ENCODE peak calls at places on chromosomes 6 and 20, in five cellular contexts. One of them, this sample, is unnamed.

GRCh38 chr20:47318596-47319516 is 37.6 kb downstream of the ZMYND8 start:
- DNase-seq in DMS 273 treated with DMSO at 0.1 percent for 48 hours: no peak
- DNase-seq in nucleus accumbens: peak
- DNase-seq in activated gamma-delta T cell treated with Interleukin-2 at 50 U/mL for 16 hours: no peak
- DNase-seq in effector memory CD8-positive, alpha-beta T cell: no peak
- DNase-seq in this sample: no peak

GRCh38 chr6:165818200-165818599 is 155.2 kb upstream of the PDE10A start:
- DNase-seq in DMS 273 treated with DMSO at 0.1 percent for 48 hours: no peak
- DNase-seq in nucleus accumbens: no peak
- DNase-seq in activated gamma-delta T cell treated with Interleukin-2 at 50 U/mL for 16 hours: no peak
- DNase-seq in effector memory CD8-positive, alpha-beta T cell: no peak
- DNase-seq in this sample: no peak

GRCh38 chr20:35226775-35227681 is 538 bp downstream of the MMP24 start:
- DNase-seq in DMS 273 treated with DMSO at 0.1 percent for 48 hours: no peak
- DNase-seq in nucleus accumbens: peak
- DNase-seq in activated gamma-delta T cell treated with Interleukin-2 at 50 U/mL for 16 hours: peak
- DNase-seq in effector memory CD8-positive, alpha-beta T cell: peak
- DNase-seq in this sample: peak

GRCh38 chr6:36683656-36684446 is 5.3 kb downstream of the CDKN1A start:
- DNase-seq in DMS 273 treated with DMSO at 0.1 percent for 48 hours: no peak
- DNase-seq in nucleus accumbens: no peak
- DNase-seq in activated gamma-delta T cell treated with Interleukin-2 at 50 U/mL for 16 hours: no peak
- DNase-seq in effector memory CD8-positive, alpha-beta T cell: no peak
- DNase-seq in this sample: no peak

GRCh38 chr6:161418458-161418945 is 144.6 kb upstream of the AGPAT4 start:
- DNase-seq in DMS 273 treated with DMSO at 0.1 percent for 48 hours: peak
- DNase-seq in nucleus accumbens: peak
- DNase-seq in activated gamma-delta T cell treated with Interleukin-2 at 50 U/mL for 16 hours: peak
- DNase-seq in effector memory CD8-positive, alpha-beta T cell: peak
- DNase-seq in this sample: peak

GRCh38 chr20:59515013-59515905 is 89.1 kb upstream of the PHACTR3 start:
- DNase-seq in DMS 273 treated with DMSO at 0.1 percent for 48 hours: peak
- DNase-seq in nucleus accumbens: peak
- DNase-seq in activated gamma-delta T cell treated with Interleukin-2 at 50 U/mL for 16 hours: no peak
- DNase-seq in effector memory CD8-positive, alpha-beta T cell: no peak
- DNase-seq in this sample: peak

GRCh38 chr6:108250240-108250866 is 10.5 kb downstream of the SNX3 start:
- DNase-seq in DMS 273 treated with DMSO at 0.1 percent for 48 hours: no peak
- DNase-seq in nucleus accumbens: no peak
- DNase-seq in activated gamma-delta T cell treated with Interleukin-2 at 50 U/mL for 16 hours: no peak
- DNase-seq in effector memory CD8-positive, alpha-beta T cell: no peak
- DNase-seq in this sample: no peak

GRCh38 chr20:3777381-3777725 is 3.9 kb downstream of the SPEF1 start:
- DNase-seq in DMS 273 treated with DMSO at 0.1 percent for 48 hours: no peak
- DNase-seq in nucleus accumbens: no peak
- DNase-seq in activated gamma-delta T cell treated with Interleukin-2 at 50 U/mL for 16 hours: no peak
- DNase-seq in effector memory CD8-positive, alpha-beta T cell: no peak
- DNase-seq in this sample: no peak

GRCh38 chr6:163327936-163328335 is 86.6 kb upstream of the QKI start:
- DNase-seq in DMS 273 treated with DMSO at 0.1 percent for 48 hours: no peak
- DNase-seq in nucleus accumbens: no peak
- DNase-seq in activated gamma-delta T cell treated with Interleukin-2 at 50 U/mL for 16 hours: no peak
- DNase-seq in effector memory CD8-positive, alpha-beta T cell: no peak
- DNase-seq in this sample: no peak

GRCh38 chr6:36642913-36643817 is 35.3 kb upstream of the CDKN1A start:
- DNase-seq in DMS 273 treated with DMSO at 0.1 percent for 48 hours: peak
- DNase-seq in nucleus accumbens: no peak
- DNase-seq in activated gamma-delta T cell treated with Interleukin-2 at 50 U/mL for 16 hours: no peak
- DNase-seq in effector memory CD8-positive, alpha-beta T cell: no peak
- DNase-seq in this sample: peak

GRCh38 chr6:3061501-3061941 is 6.8 kb upstream of the RIPK1 start:
- DNase-seq in DMS 273 treated with DMSO at 0.1 percent for 48 hours: no peak
- DNase-seq in nucleus accumbens: no peak
- DNase-seq in activated gamma-delta T cell treated with Interleukin-2 at 50 U/mL for 16 hours: no peak
- DNase-seq in effector memory CD8-positive, alpha-beta T cell: no peak
- DNase-seq in this sample: no peak

GRCh38 chr6:42564496-42564890 is 664 bp downstream of the UBR2 start:
- DNase-seq in DMS 273 treated with DMSO at 0.1 percent for 48 hours: peak
- DNase-seq in nucleus accumbens: no peak
- DNase-seq in activated gamma-delta T cell treated with Interleukin-2 at 50 U/mL for 16 hours: no peak
- DNase-seq in effector memory CD8-positive, alpha-beta T cell: no peak
- DNase-seq in this sample: peak

GRCh38 chr6:22079788-22080187 is 217.0 kb downstream of the PRL start:
- DNase-seq in DMS 273 treated with DMSO at 0.1 percent for 48 hours: no peak
- DNase-seq in nucleus accumbens: no peak
- DNase-seq in activated gamma-delta T cell treated with Interleukin-2 at 50 U/mL for 16 hours: no peak
- DNase-seq in effector memory CD8-positive, alpha-beta T cell: no peak
- DNase-seq in this sample: no peak

GRCh38 chr6:22447191-22447590 is 122.2 kb upstream of the HDGFL1 start:
- DNase-seq in DMS 273 treated with DMSO at 0.1 percent for 48 hours: no peak
- DNase-seq in nucleus accumbens: no peak
- DNase-seq in activated gamma-delta T cell treated with Interleukin-2 at 50 U/mL for 16 hours: no peak
- DNase-seq in effector memory CD8-positive, alpha-beta T cell: no peak
- DNase-seq in this sample: no peak

GRCh38 chr20:23668477-23668951 is 20.3 kb downstream of the CST4 start:
- DNase-seq in DMS 273 treated with DMSO at 0.1 percent for 48 hours: peak
- DNase-seq in nucleus accumbens: peak
- DNase-seq in activated gamma-delta T cell treated with Interleukin-2 at 50 U/mL for 16 hours: peak
- DNase-seq in effector memory CD8-positive, alpha-beta T cell: peak
- DNase-seq in this sample: peak

GRCh38 chr6:73640179-73640750 is 13.5 kb downstream of the SLC17A5 start:
- DNase-seq in DMS 273 treated with DMSO at 0.1 percent for 48 hours: no peak
- DNase-seq in nucleus accumbens: no peak
- DNase-seq in activated gamma-delta T cell treated with Interleukin-2 at 50 U/mL for 16 hours: no peak
- DNase-seq in effector memory CD8-positive, alpha-beta T cell: no peak
- DNase-seq in this sample: no peak

GRCh38 chr6:142521791-142522190 is 220.0 kb downstream of the ADGRG6 start:
- DNase-seq in DMS 273 treated with DMSO at 0.1 percent for 48 hours: no peak
- DNase-seq in nucleus accumbens: no peak
- DNase-seq in activated gamma-delta T cell treated with Interleukin-2 at 50 U/mL for 16 hours: no peak
- DNase-seq in effector memory CD8-positive, alpha-beta T cell: no peak
- DNase-seq in this sample: no peak

GRCh38 chr20:54040528-54040927 is 29.9 kb downstream of the BCAS1 start:
- DNase-seq in DMS 273 treated with DMSO at 0.1 percent for 48 hours: no peak
- DNase-seq in nucleus accumbens: no peak
- DNase-seq in activated gamma-delta T cell treated with Interleukin-2 at 50 U/mL for 16 hours: no peak
- DNase-seq in effector memory CD8-positive, alpha-beta T cell: no peak
- DNase-seq in this sample: no peak

GRCh38 chr6:104699598-104700329 is 160.0 kb downstream of the HACE1 start:
- DNase-seq in DMS 273 treated with DMSO at 0.1 percent for 48 hours: no peak
- DNase-seq in nucleus accumbens: no peak
- DNase-seq in activated gamma-delta T cell treated with Interleukin-2 at 50 U/mL for 16 hours: no peak
- DNase-seq in effector memory CD8-positive, alpha-beta T cell: no peak
- DNase-seq in this sample: no peak

GRCh38 chr20:53738039-53738944 is 144.7 kb upstream of the ZNF217 start:
- DNase-seq in DMS 273 treated with DMSO at 0.1 percent for 48 hours: peak
- DNase-seq in nucleus accumbens: peak
- DNase-seq in activated gamma-delta T cell treated with Interleukin-2 at 50 U/mL for 16 hours: no peak
- DNase-seq in effector memory CD8-positive, alpha-beta T cell: no peak
- DNase-seq in this sample: peak

GRCh38 chr6:129447166-129447565 is 262.8 kb downstream of the ARHGAP18 start:
- DNase-seq in DMS 273 treated with DMSO at 0.1 percent for 48 hours: no peak
- DNase-seq in nucleus accumbens: no peak
- DNase-seq in activated gamma-delta T cell treated with Interleukin-2 at 50 U/mL for 16 hours: no peak
- DNase-seq in effector memory CD8-positive, alpha-beta T cell: no peak
- DNase-seq in this sample: no peak

GRCh38 chr20:23534801-23535593 is 33.3 kb downstream of the CST9L start:
- DNase-seq in DMS 273 treated with DMSO at 0.1 percent for 48 hours: no peak
- DNase-seq in nucleus accumbens: no peak
- DNase-seq in activated gamma-delta T cell treated with Interleukin-2 at 50 U/mL for 16 hours: no peak
- DNase-seq in effector memory CD8-positive, alpha-beta T cell: no peak
- DNase-seq in this sample: no peak

GRCh38 chr6:119533603-119534279 is 184.2 kb upstream of the MAN1A1 start:
- DNase-seq in DMS 273 treated with DMSO at 0.1 percent for 48 hours: no peak
- DNase-seq in nucleus accumbens: no peak
- DNase-seq in activated gamma-delta T cell treated with Interleukin-2 at 50 U/mL for 16 hours: no peak
- DNase-seq in effector memory CD8-positive, alpha-beta T cell: no peak
- DNase-seq in this sample: peak

GRCh38 chr6:158072083-158072721 is 90.5 kb downstream of the SYNJ2 start:
- DNase-seq in DMS 273 treated with DMSO at 0.1 percent for 48 hours: no peak
- DNase-seq in nucleus accumbens: peak
- DNase-seq in activated gamma-delta T cell treated with Interleukin-2 at 50 U/mL for 16 hours: peak
- DNase-seq in effector memory CD8-positive, alpha-beta T cell: peak
- DNase-seq in this sample: peak

GRCh38 chr6:154383273-154383672 is 26.7 kb upstream of the IPCEF1 start:
- DNase-seq in DMS 273 treated with DMSO at 0.1 percent for 48 hours: no peak
- DNase-seq in nucleus accumbens: no peak
- DNase-seq in activated gamma-delta T cell treated with Interleukin-2 at 50 U/mL for 16 hours: no peak
- DNase-seq in effector memory CD8-positive, alpha-beta T cell: no peak
- DNase-seq in this sample: no peak

GRCh38 chr20:22890605-22891300 is 144.4 kb upstream of the SSTR4 start:
- DNase-seq in DMS 273 treated with DMSO at 0.1 percent for 48 hours: no peak
- DNase-seq in nucleus accumbens: no peak
- DNase-seq in activated gamma-delta T cell treated with Interleukin-2 at 50 U/mL for 16 hours: no peak
- DNase-seq in effector memory CD8-positive, alpha-beta T cell: no peak
- DNase-seq in this sample: no peak

GRCh38 chr20:22453244-22454080 is 130.9 kb downstream of the FOXA2 start:
- DNase-seq in DMS 273 treated with DMSO at 0.1 percent for 48 hours: no peak
- DNase-seq in nucleus accumbens: no peak
- DNase-seq in activated gamma-delta T cell treated with Interleukin-2 at 50 U/mL for 16 hours: no peak
- DNase-seq in effector memory CD8-positive, alpha-beta T cell: no peak
- DNase-seq in this sample: peak

GRCh38 chr6:162602759-162603158 is 124.8 kb downstream of the PRKN start:
- DNase-seq in DMS 273 treated with DMSO at 0.1 percent for 48 hours: no peak
- DNase-seq in nucleus accumbens: no peak
- DNase-seq in activated gamma-delta T cell treated with Interleukin-2 at 50 U/mL for 16 hours: no peak
- DNase-seq in effector memory CD8-positive, alpha-beta T cell: no peak
- DNase-seq in this sample: no peak

GRCh38 chr20:14673164-14673563 is 335.8 kb upstream of the FLRT3 start:
- DNase-seq in DMS 273 treated with DMSO at 0.1 percent for 48 hours: no peak
- DNase-seq in nucleus accumbens: no peak
- DNase-seq in activated gamma-delta T cell treated with Interleukin-2 at 50 U/mL for 16 hours: no peak
- DNase-seq in effector memory CD8-positive, alpha-beta T cell: no peak
- DNase-seq in this sample: peak

GRCh38 chr6:13407709-13408695 is 79.4 kb downstream of the GFOD1 start:
- DNase-seq in DMS 273 treated with DMSO at 0.1 percent for 48 hours: no peak
- DNase-seq in nucleus accumbens: no peak
- DNase-seq in activated gamma-delta T cell treated with Interleukin-2 at 50 U/mL for 16 hours: no peak
- DNase-seq in effector memory CD8-positive, alpha-beta T cell: no peak
- DNase-seq in this sample: no peak

GRCh38 chr6:24284006-24284405 is 73.9 kb downstream of the DCDC2 start:
- DNase-seq in DMS 273 treated with DMSO at 0.1 percent for 48 hours: no peak
- DNase-seq in nucleus accumbens: no peak
- DNase-seq in activated gamma-delta T cell treated with Interleukin-2 at 50 U/mL for 16 hours: no peak
- DNase-seq in effector memory CD8-positive, alpha-beta T cell: no peak
- DNase-seq in this sample: no peak

GRCh38 chr6:145208474-145208873 is 526.8 kb downstream of the EPM2A start:
- DNase-seq in DMS 273 treated with DMSO at 0.1 percent for 48 hours: no peak
- DNase-seq in nucleus accumbens: no peak
- DNase-seq in activated gamma-delta T cell treated with Interleukin-2 at 50 U/mL for 16 hours: no peak
- DNase-seq in effector memory CD8-positive, alpha-beta T cell: no peak
- DNase-seq in this sample: no peak

GRCh38 chr20:50788045-50788867 is 6.6 kb upstream of the BCAS4 start:
- DNase-seq in DMS 273 treated with DMSO at 0.1 percent for 48 hours: peak
- DNase-seq in nucleus accumbens: peak
- DNase-seq in activated gamma-delta T cell treated with Interleukin-2 at 50 U/mL for 16 hours: no peak
- DNase-seq in effector memory CD8-positive, alpha-beta T cell: no peak
- DNase-seq in this sample: peak

GRCh38 chr20:60057123-60057865 is 99.1 kb downstream of the CDH26 start:
- DNase-seq in DMS 273 treated with DMSO at 0.1 percent for 48 hours: peak
- DNase-seq in nucleus accumbens: peak
- DNase-seq in activated gamma-delta T cell treated with Interleukin-2 at 50 U/mL for 16 hours: peak
- DNase-seq in effector memory CD8-positive, alpha-beta T cell: peak
- DNase-seq in this sample: peak

GRCh38 chr20:59657459-59658046 is 53.2 kb downstream of the PHACTR3 start:
- DNase-seq in DMS 273 treated with DMSO at 0.1 percent for 48 hours: no peak
- DNase-seq in nucleus accumbens: no peak
- DNase-seq in activated gamma-delta T cell treated with Interleukin-2 at 50 U/mL for 16 hours: no peak
- DNase-seq in effector memory CD8-positive, alpha-beta T cell: no peak
- DNase-seq in this sample: no peak

GRCh38 chr6:51514396-51515051 is 572.9 kb downstream of the PKHD1 start:
- DNase-seq in DMS 273 treated with DMSO at 0.1 percent for 48 hours: no peak
- DNase-seq in nucleus accumbens: no peak
- DNase-seq in activated gamma-delta T cell treated with Interleukin-2 at 50 U/mL for 16 hours: no peak
- DNase-seq in effector memory CD8-positive, alpha-beta T cell: no peak
- DNase-seq in this sample: peak

GRCh38 chr6:34157236-34157830 is 11.4 kb upstream of the GRM4 start:
- DNase-seq in DMS 273 treated with DMSO at 0.1 percent for 48 hours: no peak
- DNase-seq in nucleus accumbens: no peak
- DNase-seq in activated gamma-delta T cell treated with Interleukin-2 at 50 U/mL for 16 hours: no peak
- DNase-seq in effector memory CD8-positive, alpha-beta T cell: no peak
- DNase-seq in this sample: no peak

GRCh38 chr6:134169881-134170486 is 117.6 kb upstream of the SLC2A12 start:
- DNase-seq in DMS 273 treated with DMSO at 0.1 percent for 48 hours: no peak
- DNase-seq in nucleus accumbens: peak
- DNase-seq in activated gamma-delta T cell treated with Interleukin-2 at 50 U/mL for 16 hours: no peak
- DNase-seq in effector memory CD8-positive, alpha-beta T cell: no peak
- DNase-seq in this sample: no peak

This sample was measured in NCI-H69.